ENCODE peak calls at places on chromosome 17, in eight cellular contexts. Y, U, M, X, W, E, H and R are unnamed samples.

GRCh38 chr17:29712677-29713076 is 90.0 kb upstream of the CORO6 start:
- DNase-seq in U (no peak), X (no peak), M (no peak), H (no peak), W (no peak), E (no peak), Y (no peak), R (no peak)

GRCh38 chr17:12522743-12523181 is 142.9 kb upstream of the MYOCD start:
- DNase-seq in Y (peak; percentile 80), M (no peak), X (peak; percentile 35), E (peak; percentile 18), U (peak; percentile 47), W (no peak), H (no peak), R (peak; percentile 52)

GRCh38 chr17:44983563-44983962 is 15.5 kb upstream of the C1QL1 start:
- DNase-seq in E (no peak), W (no peak), Y (no peak), U (no peak), M (no peak), H (no peak), X (no peak), R (no peak)

GRCh38 chr17:82106697-82107305 is 8.8 kb upstream of the FASN start:
- DNase-seq in W (no peak), H (no peak), U (no peak), E (no peak), Y (no peak), M (no peak), X (no peak), R (no peak)

GRCh38 chr17:57751971-57752905 is 7.1 kb upstream of the CCDC182 start:
- DNase-seq in X (no peak), H (no peak), W (no peak), Y (no peak), U (no peak), M (no peak), E (no peak), R (no peak)

GRCh38 chr17:7405882-7406825 is 1.5 kb upstream of the NLGN2 start:
- DNase-seq in E (no peak), M (no peak), U (no peak), W (no peak), H (no peak), Y (no peak), X (no peak), R (no peak)

GRCh38 chr17:77366558-77367245 is 225.9 kb downstream of the SEC14L1 start:
- DNase-seq in U (no peak), X (no peak), E (peak; percentile 74), Y (no peak), H (peak; percentile 53), M (no peak), W (peak; percentile 53), R (peak; percentile 47)

GRCh38 chr17:58156839-58157803 is 8.9 kb downstream of the OR4D1 start:
- DNase-seq in Y (no peak), H (no peak), M (peak; percentile 86), X (peak; percentile 66), W (peak; percentile 83), U (peak; percentile 17), E (peak; percentile 9), R (no peak)

GRCh38 chr17:70629902-70630301 is 460.6 kb downstream of the KCNJ2 start:
- DNase-seq in U (peak; percentile 15), Y (no peak), M (no peak), W (no peak), H (no peak), X (no peak), E (peak; percentile 14), R (peak; percentile 19)

GRCh38 chr17:59617141-59617757 is 2.4 kb upstream of the CLTC start:
- DNase-seq in E (no peak), U (peak; percentile 67), Y (no peak), M (no peak), W (no peak), X (no peak), H (no peak), R (no peak)

GRCh38 chr17:71970312-71970711 is 150.5 kb upstream of the SOX9 start:
- DNase-seq in E (no peak), U (peak; percentile 98), H (peak; percentile 52), Y (no peak), X (no peak), W (no peak), M (no peak), R (no peak)

GRCh38 chr17:49454050-49454449 is 39.4 kb upstream of the PHB1 start:
- DNase-seq in W (no peak), M (no peak), U (no peak), E (peak; percentile 38), Y (no peak), X (no peak), H (no peak), R (peak; percentile 26)

GRCh38 chr17:55037828-55038227 is 69.3 kb downstream of the STXBP4 start:
- DNase-seq in Y (no peak), M (no peak), E (no peak), X (no peak), U (no peak), H (no peak), W (no peak), R (no peak)